ENCODE peak calls at places on chromosomes 13 and 19, in four cellular contexts. One of them, this sample, is unnamed.
A peak's percentile ranks its signal among the peaks of the same experiment; 100 is the strongest.

GRCh38 chr13:53143757-53144320 is 115.2 kb downstream of the OLFM4 start:
- DNase-seq in IMR-90: no peak
- DNase-seq in H1: no peak
- DNase-seq in H9: no peak
- DNase-seq in this sample: no peak

GRCh38 chr19:1385816-1386215 is 2.1 kb downstream of the NDUFS7 start:
- DNase-seq in IMR-90: no peak
- DNase-seq in H1: no peak
- DNase-seq in H9: no peak
- DNase-seq in this sample: no peak

GRCh38 chr13:113029487-113030258 is 60.7 kb downstream of the MCF2L start:
- DNase-seq in IMR-90: no peak
- DNase-seq in H1: peak; percentile 97
- DNase-seq in H9: peak; percentile 77
- DNase-seq in this sample: peak; percentile 59

GRCh38 chr19:16338470-16339360 is 14.1 kb downstream of the KLF2 start:
- DNase-seq in IMR-90: peak; percentile 96
- DNase-seq in H1: no peak
- DNase-seq in H9: no peak
- DNase-seq in this sample: no peak

GRCh38 chr19:17296278-17296677 is 6.9 kb downstream of the ABHD8 start:
- DNase-seq in IMR-90: peak; percentile 36
- DNase-seq in H1: no peak
- DNase-seq in H9: no peak
- DNase-seq in this sample: no peak

GRCh38 chr19:607301-608154 is 17.8 kb downstream of the HCN2 start:
- DNase-seq in IMR-90: no peak
- DNase-seq in H1: no peak
- DNase-seq in H9: no peak
- DNase-seq in this sample: no peak

GRCh38 chr19:10505583-10506229 is 2.5 kb upstream of the KEAP1 start:
- DNase-seq in IMR-90: peak; percentile 50
- DNase-seq in H1: peak; percentile 95
- DNase-seq in H9: peak; percentile 86
- DNase-seq in this sample: peak; percentile 65

GRCh38 chr13:27607125-27607524 is 13.2 kb downstream of the LNX2 start:
- DNase-seq in IMR-90: peak; percentile 90
- DNase-seq in H1: no peak
- DNase-seq in H9: no peak
- DNase-seq in this sample: no peak

GRCh38 chr19:16073481-16073880 is 2.8 kb upstream of the TPM4 start:
- DNase-seq in IMR-90: no peak
- DNase-seq in H1: peak; percentile 41
- DNase-seq in H9: no peak
- DNase-seq in this sample: no peak

GRCh38 chr13:42494157-42494556 is 79.8 kb upstream of the TNFSF11 start:
- DNase-seq in IMR-90: no peak
- DNase-seq in H1: no peak
- DNase-seq in H9: no peak
- DNase-seq in this sample: no peak

GRCh38 chr13:50124536-50125305 is 109.5 kb downstream of the KCNRG start:
- DNase-seq in IMR-90: peak; percentile 56
- DNase-seq in H1: peak; percentile 87
- DNase-seq in H9: peak; percentile 69
- DNase-seq in this sample: peak; percentile 78

GRCh38 chr19:40581531-40581930 is 4.9 kb downstream of the SHKBP1 start:
- DNase-seq in IMR-90: no peak
- DNase-seq in H1: no peak
- DNase-seq in H9: no peak
- DNase-seq in this sample: no peak

GRCh38 chr13:33083054-33083453 is 66.8 kb downstream of the KL start:
- DNase-seq in IMR-90: no peak
- DNase-seq in H1: no peak
- DNase-seq in H9: no peak
- DNase-seq in this sample: no peak

GRCh38 chr13:27665333-27665732 is 43.6 kb downstream of the POLR1D start:
- DNase-seq in IMR-90: peak; percentile 20
- DNase-seq in H1: no peak
- DNase-seq in H9: no peak
- DNase-seq in this sample: no peak

GRCh38 chr19:50482886-50483285 is 6.2 kb upstream of the GARIN5A start:
- DNase-seq in IMR-90: no peak
- DNase-seq in H1: no peak
- DNase-seq in H9: no peak
- DNase-seq in this sample: no peak

GRCh38 chr19:35265126-35265995 is 3.4 kb upstream of the USF2 start:
- DNase-seq in IMR-90: no peak
- DNase-seq in H1: no peak
- DNase-seq in H9: peak; percentile 22
- DNase-seq in this sample: no peak

GRCh38 chr13:75771818-75772217 is 135.7 kb downstream of the LMO7 start:
- DNase-seq in IMR-90: peak; percentile 91
- DNase-seq in H1: no peak
- DNase-seq in H9: no peak
- DNase-seq in this sample: no peak

GRCh38 chr19:52095172-52096014 is at the start of gene ZNF841:
- DNase-seq in IMR-90: peak; percentile 92
- DNase-seq in H1: peak; percentile 99
- DNase-seq in H9: peak; percentile 98
- DNase-seq in this sample: peak; percentile 69

GRCh38 chr13:43006893-43007631 is 15.0 kb upstream of the EPSTI1 start:
- DNase-seq in IMR-90: peak; percentile 63
- DNase-seq in H1: no peak
- DNase-seq in H9: no peak
- DNase-seq in this sample: no peak

GRCh38 chr19:27764186-27764804 is 1448.7 kb downstream of the UQCRFS1 start:
- DNase-seq in IMR-90: no peak
- DNase-seq in H1: no peak
- DNase-seq in H9: no peak
- DNase-seq in this sample: no peak

GRCh38 chr19:48859711-48860572 is 8.5 kb downstream of the PLEKHA4 start:
- DNase-seq in IMR-90: no peak
- DNase-seq in H1: peak; percentile 63
- DNase-seq in H9: peak; percentile 95
- DNase-seq in this sample: no peak

GRCh38 chr19:42122691-42123607 is 9.3 kb downstream of the POU2F2 start:
- DNase-seq in IMR-90: no peak
- DNase-seq in H1: no peak
- DNase-seq in H9: no peak
- DNase-seq in this sample: no peak

GRCh38 chr19:50266896-50267295 is 62.3 kb downstream of the KCNC3 start:
- DNase-seq in IMR-90: no peak
- DNase-seq in H1: peak; percentile 97
- DNase-seq in H9: peak; percentile 97
- DNase-seq in this sample: no peak

GRCh38 chr13:74052402-74052928 is 81.7 kb downstream of the KLF12 start:
- DNase-seq in IMR-90: no peak
- DNase-seq in H1: no peak
- DNase-seq in H9: no peak
- DNase-seq in this sample: no peak

GRCh38 chr13:114035186-114035582 is 61.3 kb upstream of the C13orf46 start:
- DNase-seq in IMR-90: no peak
- DNase-seq in H1: no peak
- DNase-seq in H9: no peak
- DNase-seq in this sample: no peak

GRCh38 chr13:73335226-73335625 is 276.4 kb downstream of the KLF5 start:
- DNase-seq in IMR-90: peak; percentile 65
- DNase-seq in H1: no peak
- DNase-seq in H9: no peak
- DNase-seq in this sample: no peak

GRCh38 chr13:113930711-113931637 is 42.9 kb downstream of the C13orf46 start:
- DNase-seq in IMR-90: no peak
- DNase-seq in H1: no peak
- DNase-seq in H9: peak; percentile 21
- DNase-seq in this sample: no peak

GRCh38 chr13:98988782-98989181 is 10.9 kb upstream of the DOCK9 start:
- DNase-seq in IMR-90: no peak
- DNase-seq in H1: no peak
- DNase-seq in H9: no peak
- DNase-seq in this sample: no peak

GRCh38 chr13:84946144-84946543 is 853.1 kb downstream of the SLITRK6 start:
- DNase-seq in IMR-90: no peak
- DNase-seq in H1: no peak
- DNase-seq in H9: no peak
- DNase-seq in this sample: no peak

GRCh38 chr19:50794778-50795664 is 4.8 kb downstream of the ACP4 start:
- DNase-seq in IMR-90: no peak
- DNase-seq in H1: peak; percentile 79
- DNase-seq in H9: no peak
- DNase-seq in this sample: no peak

DNA sequence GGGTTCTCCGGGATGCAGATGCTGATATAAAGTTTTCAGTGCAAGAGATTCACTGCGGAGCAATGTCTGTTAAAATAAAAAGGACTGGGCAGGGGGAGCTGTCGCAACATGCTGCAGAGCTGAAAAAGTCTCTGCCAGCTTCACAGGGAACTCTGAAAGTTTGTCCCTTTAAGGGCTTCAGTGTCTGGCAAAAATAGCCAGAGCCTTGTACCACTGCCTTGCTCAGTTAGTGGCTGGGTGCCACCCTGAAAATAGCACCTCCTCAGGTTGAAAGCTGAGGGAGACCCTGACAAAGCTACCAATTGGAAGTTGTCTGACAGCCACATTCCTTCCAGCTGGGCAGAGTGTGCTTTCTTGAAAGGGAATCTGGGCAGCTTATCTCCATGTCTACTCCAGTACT is 3.0 kb upstream of the NDFIP2 start:
- DNase-seq in IMR-90: no peak
- DNase-seq in H1: no peak
- DNase-seq in H9: peak; percentile 35
- DNase-seq in this sample: no peak
- H2AFZ ChIP-seq in IMR-90: no peak overlapping the region
- H2AFZ ChIP-seq in H1: peak overlapping the region; percentile 5
- H2AFZ ChIP-seq in H9: no peak overlapping the region
- H2AFZ ChIP-seq in this sample: peak overlapping the region; percentile 89

DNA sequence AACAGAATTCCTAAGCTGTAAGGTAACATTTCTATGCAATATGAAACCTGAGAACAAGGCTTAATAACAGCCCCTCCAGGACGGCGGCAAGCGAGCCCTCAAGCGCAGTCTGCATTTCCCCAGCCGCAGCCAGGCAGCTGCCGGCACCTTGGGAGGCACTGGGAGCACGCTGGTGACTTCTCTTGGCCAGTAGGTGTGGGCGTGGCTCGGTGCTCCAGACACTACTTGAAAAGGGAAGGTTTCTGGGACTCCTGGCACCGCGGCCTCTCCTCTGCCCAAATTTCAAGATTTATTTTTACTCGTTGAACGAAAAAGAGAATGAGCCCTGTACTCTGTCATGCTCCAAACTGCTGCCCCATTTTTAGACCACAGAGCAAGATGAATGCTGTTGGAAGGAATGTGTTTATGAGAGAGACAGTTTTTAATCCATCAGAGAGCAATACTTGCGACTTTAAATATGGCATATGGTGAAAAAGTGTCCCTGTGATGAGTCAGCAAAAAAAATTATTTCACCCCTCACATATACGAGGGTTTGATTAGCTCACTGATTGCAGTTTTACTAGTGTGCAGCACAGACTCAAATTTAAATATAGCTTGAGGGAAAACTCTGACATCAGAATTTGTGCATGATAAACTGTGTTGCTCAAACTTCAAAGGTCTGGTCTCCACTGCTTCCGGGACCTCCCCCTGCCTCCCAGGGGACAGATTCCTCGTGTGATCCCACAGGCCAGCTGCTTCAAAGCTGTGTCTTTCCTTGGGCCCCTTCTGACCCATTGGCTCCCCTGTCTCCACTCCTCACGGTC is 81.3 kb downstream of the COL4A2 start:
- DNase-seq in IMR-90: peak; percentile 83
- DNase-seq in H1: no peak
- DNase-seq in H9: peak; percentile 66
- DNase-seq in this sample: no peak
- H2BK120ac ChIP-seq in IMR-90: peak overlapping the region; percentile 98
- H2BK120ac ChIP-seq in H1: no peak overlapping the region
- H2BK120ac ChIP-seq in H9: no peak overlapping the region
- H2BK120ac ChIP-seq in this sample: peak overlapping the region; percentile 16

GRCh38 chr13:110316196-110316595 is 9.1 kb downstream of the COL4A2 start:
- DNase-seq in IMR-90: no peak
- DNase-seq in H1: no peak
- DNase-seq in H9: peak; percentile 23
- DNase-seq in this sample: no peak

GRCh38 chr13:110317093-110317492 is 10.0 kb downstream of the COL4A2 start:
- DNase-seq in IMR-90: no peak
- DNase-seq in H1: no peak
- DNase-seq in H9: no peak
- DNase-seq in this sample: no peak

GRCh38 chr13:110312669-110313031 is 5.6 kb downstream of the COL4A2 start:
- DNase-seq in IMR-90: peak; percentile 93
- DNase-seq in H1: no peak
- DNase-seq in H9: peak; percentile 17
- DNase-seq in this sample: no peak

GRCh38 chr13:110311721-110312668 is 4.9 kb downstream of the COL4A2 start:
- DNase-seq in IMR-90: no peak
- DNase-seq in H1: no peak
- DNase-seq in H9: peak; percentile 25
- DNase-seq in this sample: no peak

GRCh38 chr13:110314516-110315245 is 7.6 kb downstream of the COL4A2 start:
- DNase-seq in IMR-90: no peak
- DNase-seq in H1: no peak
- DNase-seq in H9: peak; percentile 20
- DNase-seq in this sample: no peak
- H3K27ac ChIP-seq in IMR-90: no peak overlapping the region
- H3K27ac ChIP-seq in H1: no peak overlapping the region
- H3K27ac ChIP-seq in H9: no peak overlapping the region
- H3K27ac ChIP-seq in this sample: no peak overlapping the region

DNA sequence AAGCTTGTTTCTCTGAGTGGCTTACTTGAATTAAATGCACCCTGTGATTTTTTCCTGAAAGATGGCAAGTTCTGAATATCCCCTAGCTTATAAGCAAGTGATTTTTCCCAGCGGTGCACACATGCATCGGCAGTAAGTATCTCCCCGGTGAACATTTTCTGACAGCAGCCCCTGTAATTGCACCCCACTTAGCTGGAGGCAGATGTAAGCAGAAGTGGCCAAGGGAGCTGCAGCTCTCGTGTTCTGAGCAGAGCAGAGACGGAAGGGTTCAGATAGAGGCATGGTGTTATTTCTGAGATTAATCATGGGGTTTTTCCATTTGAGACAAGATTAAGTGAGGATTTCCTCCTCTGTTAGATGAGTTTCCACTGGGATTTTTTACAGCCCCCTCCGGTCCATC is 340.5 kb downstream of the SLC7A1 start:
- DNase-seq in IMR-90: no peak
- DNase-seq in H1: no peak
- DNase-seq in H9: no peak
- DNase-seq in this sample: no peak
- H2AFZ ChIP-seq in IMR-90: no peak overlapping the region
- H2AFZ ChIP-seq in H1: no peak overlapping the region
- H2AFZ ChIP-seq in H9: no peak overlapping the region
- H2AFZ ChIP-seq in this sample: no peak overlapping the region

GRCh38 chr19:4877753-4878490 is 10.5 kb upstream of the PLIN3 start:
- DNase-seq in IMR-90: no peak
- DNase-seq in H1: peak; percentile 60
- DNase-seq in H9: peak; percentile 36
- DNase-seq in this sample: no peak

GRCh38 chr19:4873930-4874329 is 6.5 kb upstream of the PLIN3 start:
- DNase-seq in IMR-90: no peak
- DNase-seq in H1: no peak
- DNase-seq in H9: no peak
- DNase-seq in this sample: no peak

GRCh38 chr19:4879041-4879440 is 11.6 kb upstream of the PLIN3 start:
- DNase-seq in IMR-90: no peak
- DNase-seq in H1: no peak
- DNase-seq in H9: no peak
- DNase-seq in this sample: no peak

GRCh38 chr19:4878491-4878968 is 11.1 kb upstream of the PLIN3 start:
- DNase-seq in IMR-90: no peak
- DNase-seq in H1: peak; percentile 60
- DNase-seq in H9: peak; percentile 31
- DNase-seq in this sample: no peak
- H2BK120ac ChIP-seq in IMR-90: no peak overlapping the region
- H2BK120ac ChIP-seq in H1: peak overlapping the region; percentile 77
- H2BK120ac ChIP-seq in H9: no peak overlapping the region
- H2BK120ac ChIP-seq in this sample: peak overlapping the region; percentile 97